ENCODE peak calls at places on chromosome 1, in eight cellular contexts. U is prostate gland, E is esophagus muscularis mucosa, D is suprapubic skin, R is SK-N-SH, V is stomach, T is transverse colon, I is K562. P is an unnamed sample.

GRCh38 chr1:178664278-178664677 is 60.8 kb upstream of the RALGPS2 start:
- DNase-seq in R (no peak), I (no peak), E (peak; percentile 60), D (no peak), T (peak; percentile 14), V (no peak), U (no peak), P (no peak)

GRCh38 chr1:47624531-47624930 is 186.7 kb downstream of the FOXD2 start:
- DNase-seq in T (peak; percentile 52), V (peak; percentile 59), R (no peak), D (no peak), E (peak; percentile 87), U (no peak), I (peak; percentile 26), P (no peak)

GRCh38 chr1:201447911-201448871 is 20.8 kb downstream of the PHLDA3 start:
- DNase-seq in T (peak; percentile 82), R (peak; percentile 80), I (peak; percentile 86), D (peak; percentile 88), U (peak; percentile 78), V (peak; percentile 81), E (no peak), P (no peak)

GRCh38 chr1:2917284-2917683 is 104.0 kb upstream of the ACTRT2 start:
- DNase-seq in E (no peak), D (no peak), U (no peak), I (no peak), T (no peak), R (no peak), V (no peak), P (no peak)

GRCh38 chr1:171984850-171985485 is 143.7 kb downstream of the DNM3 start:
- DNase-seq in V (no peak), U (no peak), R (peak; percentile 19), T (no peak), D (no peak), I (peak; percentile 23), E (no peak), P (no peak)

GRCh38 chr1:42936309-42937078 is 22.2 kb downstream of the SLC2A1 start:
- DNase-seq in I (peak; percentile 98), U (no peak), T (peak; percentile 67), V (peak; percentile 31), E (no peak), D (peak; percentile 63), R (no peak), P (no peak)

GRCh38 chr1:160205974-160206369 is 788 bp downstream of the PEA15 start:
- DNase-seq in R (peak; percentile 61), V (no peak), I (peak; percentile 62), D (peak; percentile 81), T (peak; percentile 47), U (no peak), E (no peak), P (no peak)

GRCh38 chr1:29129916-29130315 is 6.2 kb upstream of the TMEM200B start:
- DNase-seq in R (no peak), E (no peak), V (no peak), D (no peak), T (no peak), U (no peak), I (no peak), P (no peak)

GRCh38 chr1:234732671-234733390 is 122.9 kb upstream of the IRF2BP2 start:
- DNase-seq in R (no peak), U (no peak), D (no peak), T (no peak), E (no peak), V (no peak), I (no peak), P (no peak)

GRCh38 chr1:245700631-245701030 is 545.8 kb downstream of the KIF26B start:
- DNase-seq in R (no peak), I (no peak), D (no peak), E (no peak), U (no peak), T (no peak), V (no peak), P (no peak)
- H3K27ac ChIP-seq in R (peak overlapping the region; percentile 48), I (no peak overlapping the region), D (no peak overlapping the region), E (no peak overlapping the region), U (no peak overlapping the region), T (no peak overlapping the region), V (no peak overlapping the region), P (no peak overlapping the region)

GRCh38 chr1:183349201-183349711 is 68.9 kb downstream of the NMNAT2 start:
- DNase-seq in U (peak; percentile 10), V (no peak), I (no peak), E (no peak), R (no peak), T (no peak), D (no peak), P (peak; percentile 94)
- TF ChIP-seq POLR2AphosphoS5 in U (peak; percentile 8), V (no peak), I (no peak), E (peak; percentile 43), R (no peak), T (no peak), D (no peak), P (peak; percentile 51)

DNA sequence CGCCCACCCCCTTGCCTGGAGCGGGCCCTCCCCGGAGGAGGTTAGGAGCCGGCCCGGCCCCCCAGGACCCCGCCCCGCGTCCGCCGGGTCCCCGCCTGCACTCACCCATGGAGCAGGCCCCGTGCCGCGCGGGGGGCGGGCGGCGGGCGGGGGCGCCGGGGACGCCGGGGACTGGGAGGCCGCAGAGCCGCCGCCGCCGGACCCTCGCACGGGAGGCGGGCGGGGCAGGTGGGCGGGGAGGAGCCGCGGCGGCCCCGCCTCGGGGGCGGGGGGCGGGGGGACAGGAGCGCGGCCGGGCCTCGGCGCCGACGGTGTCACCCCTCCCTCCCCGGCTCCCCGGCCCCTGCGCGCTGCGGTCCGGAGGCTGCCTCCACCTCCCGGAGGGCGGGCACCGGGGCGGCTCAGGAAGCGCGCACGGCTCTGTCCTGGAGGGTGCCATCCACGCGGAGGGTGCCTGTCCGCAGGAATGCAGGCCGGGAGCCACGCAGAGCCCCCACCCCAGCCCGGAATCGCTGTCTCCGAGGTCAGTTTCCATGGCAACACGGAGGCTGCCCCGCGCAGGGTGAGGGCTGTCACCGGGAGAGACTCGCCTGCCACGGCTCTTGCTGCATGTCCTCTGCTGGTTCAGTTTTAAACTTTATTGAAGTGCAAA is 5.9 kb upstream of the PLEKHG5 start:
- DNase-seq in T (peak; percentile 57), D (no peak), I (peak; percentile 46), R (peak; percentile 92), E (no peak), V (peak; percentile 54), U (peak; percentile 45), P (no peak)
- H3K27ac ChIP-seq in T (peak overlapping the region; percentile 42), D (peak overlapping the region; percentile 7), I (no peak overlapping the region), R (peak overlapping the region; percentile 80), E (peak overlapping the region; percentile 73), V (no peak overlapping the region), U (peak overlapping the region; percentile 69), P (no peak overlapping the region)

DNA sequence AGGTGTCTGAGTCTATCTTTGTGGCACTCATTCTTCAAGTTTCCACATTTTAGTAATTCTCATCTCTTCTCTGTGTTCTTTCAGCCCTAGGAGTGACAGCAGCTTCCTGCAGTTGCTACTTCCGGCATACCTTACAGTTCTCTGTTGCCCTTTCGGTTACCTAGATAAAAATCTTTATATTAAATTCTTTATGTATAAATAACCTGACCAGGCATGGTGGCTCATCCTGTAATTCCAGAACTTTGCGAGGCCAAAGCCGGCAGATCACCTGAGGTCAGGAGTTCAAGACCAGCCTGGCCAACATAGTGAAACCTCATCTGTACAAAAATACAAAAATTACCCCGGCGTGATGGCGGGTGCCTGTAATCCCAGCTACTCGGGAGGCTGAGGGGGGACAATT is 62.9 kb downstream of the CDKN2C start:
- DNase-seq in U (no peak), E (no peak), R (no peak), D (no peak), T (no peak), V (no peak), I (no peak), P (no peak)
- TF ChIP-seq POLR2AphosphoS5 in U (no peak), E (no peak), R (no peak), D (no peak), T (no peak), V (no peak), I (no peak), P (no peak)